ENCODE peak calls at places on chromosome 6, in nine cellular contexts. U, I, T, N, P, V, B, H and S are unnamed samples.

GRCh38 chr6:8131265-8131897 is 29.0 kb upstream of the EEF1E1 start:
- DNase-seq in U (peak), I (no peak), T (peak), N (no peak), P (peak), V (no peak), B (peak), H (peak), S (peak)

GRCh38 chr6:160297310-160297709 is 38.7 kb upstream of the SLC22A2 start:
- DNase-seq in U (no peak), I (no peak), T (no peak), N (no peak), P (no peak), V (no peak), B (no peak), H (no peak), S (no peak)

GRCh38 chr6:3285732-3286131 is 27.0 kb downstream of the PSMG4 start:
- DNase-seq in U (no peak), I (no peak), T (no peak), N (peak), P (no peak), V (no peak), B (no peak), H (no peak), S (no peak)

GRCh38 chr6:144423167-144423566 is 138.0 kb downstream of the UTRN start:
- DNase-seq in U (no peak), I (no peak), T (no peak), N (no peak), P (no peak), V (no peak), B (no peak), H (peak), S (peak)

GRCh38 chr6:112180095-112180820 is 74.1 kb downstream of the LAMA4 start:
- DNase-seq in U (peak), I (no peak), T (peak), N (no peak), P (peak), V (no peak), B (peak), H (peak), S (peak)

GRCh38 chr6:107416179-107416578 is 43.2 kb downstream of the PDSS2 start:
- DNase-seq in U (no peak), I (no peak), T (no peak), N (no peak), P (no peak), V (no peak), B (no peak), H (no peak), S (no peak)

GRCh38 chr6:1094306-1094705 is 217.6 kb upstream of the FOXQ1 start:
- DNase-seq in U (no peak), I (no peak), T (no peak), N (no peak), P (no peak), V (no peak), B (no peak), H (peak), S (peak)

GRCh38 chr6:153412519-153412918 is 281.4 kb upstream of the RGS17 start:
- DNase-seq in U (no peak), I (no peak), T (no peak), N (no peak), P (no peak), V (no peak), B (no peak), H (no peak), S (no peak)

GRCh38 chr6:43729537-43729936 is 40.5 kb upstream of the VEGFA start:
- DNase-seq in U (no peak), I (no peak), T (no peak), N (no peak), P (no peak), V (no peak), B (no peak), H (no peak), S (no peak)

GRCh38 chr6:121794630-121795029 is 359.2 kb downstream of the GJA1 start:
- DNase-seq in U (peak), I (no peak), T (peak), N (no peak), P (no peak), V (no peak), B (no peak), H (peak), S (peak)

GRCh38 chr6:30840084-30840921 is 44.0 kb upstream of the DDR1 start:
- DNase-seq in U (no peak), I (no peak), T (no peak), N (no peak), P (no peak), V (no peak), B (no peak), H (no peak), S (no peak)

GRCh38 chr6:31308050-31308844 is 36.4 kb upstream of the HLA-C start:
- DNase-seq in U (no peak), I (peak), T (no peak), N (peak), P (peak), V (peak), B (peak), H (no peak), S (no peak)

GRCh38 chr6:135390450-135390849 is 107.1 kb downstream of the AHI1 start:
- DNase-seq in U (no peak), I (no peak), T (no peak), N (no peak), P (no peak), V (no peak), B (no peak), H (no peak), S (no peak)

GRCh38 chr6:36133148-36133547 is 2.8 kb downstream of the MAPK13 start:
- DNase-seq in U (no peak), I (no peak), T (no peak), N (no peak), P (no peak), V (no peak), B (no peak), H (no peak), S (no peak)

GRCh38 chr6:36130672-36131516 is 581 bp downstream of the MAPK13 start:
- DNase-seq in U (peak), I (no peak), T (no peak), N (peak), P (no peak), V (no peak), B (no peak), H (no peak), S (peak)

GRCh38 chr6:36133912-36134311 is 3.6 kb downstream of the MAPK13 start:
- DNase-seq in U (no peak), I (no peak), T (no peak), N (no peak), P (no peak), V (no peak), B (no peak), H (no peak), S (no peak)

GRCh38 chr6:36131517-36132220 is 1.4 kb downstream of the MAPK13 start:
- DNase-seq in U (peak), I (no peak), T (no peak), N (peak), P (no peak), V (no peak), B (peak), H (peak), S (peak)

GRCh38 chr6:36132221-36132895 is 2.0 kb downstream of the MAPK13 start:
- DNase-seq in U (no peak), I (no peak), T (no peak), N (no peak), P (no peak), V (no peak), B (no peak), H (no peak), S (no peak)
- H3K4me3 ChIP-seq in U (no peak), I (peak), T (no peak), N (peak), P (no peak), V (no peak), B (no peak), H (no peak), S (no peak)

GRCh38 chr6:14226051-14226660 is 108.6 kb downstream of the CD83 start:
- DNase-seq in U (no peak), I (no peak), T (no peak), N (no peak), P (no peak), V (no peak), B (no peak), H (no peak), S (no peak)
- TF ChIP-seq CTCF in U (no peak), I (no peak), T (no peak), N (no peak), P (no peak), V (no peak), B (no peak), H (no peak), S (no peak)

GRCh38 chr6:34891296-34891695 is 2.2 kb downstream of the ANKS1A start:
- DNase-seq in U (no peak), I (no peak), T (no peak), N (no peak), P (no peak), V (no peak), B (no peak), H (no peak), S (no peak)
- H3K4me3 ChIP-seq in U (no peak), I (peak), T (no peak), N (peak), P (no peak), V (no peak), B (no peak), H (no peak), S (no peak)

DNA sequence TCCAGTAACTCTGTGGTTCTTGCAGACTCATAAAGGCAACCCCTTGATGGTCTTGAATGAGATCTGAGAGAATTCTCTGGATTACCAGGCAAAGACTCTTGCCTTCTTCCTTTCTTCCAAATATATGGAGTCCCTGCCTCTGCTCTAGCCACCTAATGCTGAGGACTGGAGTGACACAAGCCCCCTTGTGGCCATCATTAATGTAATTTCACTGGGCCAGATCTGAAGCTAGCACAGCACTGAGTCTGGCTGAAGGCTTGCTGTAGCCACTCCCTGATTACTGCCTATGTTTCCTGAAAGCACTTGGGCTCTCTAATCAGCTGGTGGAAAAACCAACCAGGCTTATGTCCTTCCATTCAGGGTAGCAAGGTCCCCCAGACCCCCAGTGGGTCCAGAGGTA is 559.3 kb upstream of the IRAK1BP1 start:
- DNase-seq in U (no peak), I (no peak), T (no peak), N (no peak), P (no peak), V (no peak), B (no peak), H (no peak), S (peak)
- TF ChIP-seq CTCF in U (no peak), I (no peak), T (no peak), N (no peak), P (no peak), V (no peak), B (peak), H (no peak), S (peak)

DNA sequence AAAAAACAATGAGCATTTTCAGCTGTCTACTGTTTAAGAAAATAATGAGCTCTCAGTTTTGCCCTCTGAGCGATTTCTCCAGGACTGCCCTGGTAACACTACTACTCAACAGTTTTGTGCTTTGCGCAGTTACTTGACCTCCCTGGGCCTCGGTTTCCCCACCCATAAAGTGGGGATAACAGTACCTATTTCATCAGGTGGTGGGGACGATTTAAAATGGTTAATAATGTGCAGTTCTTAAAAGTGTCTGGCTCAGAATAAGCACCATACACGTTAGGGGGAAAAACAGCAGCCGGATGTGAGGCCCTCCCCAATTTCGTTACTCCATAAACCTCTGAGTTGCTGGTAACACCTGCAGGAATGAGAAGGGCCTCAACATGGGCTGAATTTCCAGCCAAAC is 1.1 kb upstream of the SIRT5 start:
- DNase-seq in U (no peak), I (no peak), T (no peak), N (no peak), P (no peak), V (no peak), B (no peak), H (no peak), S (no peak)
- H3K4me3 ChIP-seq in U (peak), I (peak), T (peak), N (peak), P (no peak), V (peak), B (peak), H (peak), S (no peak)

DNA sequence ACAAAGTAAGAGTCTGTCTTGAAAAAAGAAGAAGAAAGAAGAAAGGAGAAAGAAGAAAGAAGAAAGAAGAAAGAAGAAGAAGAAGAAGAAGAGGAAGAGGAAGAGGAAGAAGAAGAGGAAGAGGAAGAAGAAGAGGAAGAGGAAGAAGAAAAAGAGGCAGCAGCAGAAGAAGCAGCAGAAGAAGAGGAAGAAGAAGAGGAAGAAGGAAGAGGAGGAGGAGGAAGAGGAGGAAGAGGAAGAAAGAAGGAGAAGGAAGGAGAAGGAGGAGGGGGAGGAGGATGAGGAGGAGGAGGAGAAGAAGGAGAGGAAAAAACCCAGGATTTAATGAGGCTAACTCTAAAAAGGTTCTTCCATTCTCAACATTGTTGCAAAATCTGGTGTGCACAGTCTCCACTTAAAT is 95.4 kb upstream of the PDE10A start:
- DNase-seq in U (no peak), I (no peak), T (no peak), N (no peak), P (no peak), V (no peak), B (no peak), H (no peak), S (no peak)
- TF ChIP-seq CTCF in U (no peak), I (no peak), T (no peak), N (no peak), P (no peak), V (no peak), B (no peak), H (no peak), S (no peak)

GRCh38 chr6:11146117-11146826 is 34.7 kb upstream of the ERVFRD-1 start:
- DNase-seq in U (no peak), I (no peak), T (no peak), N (no peak), P (no peak), V (no peak), B (no peak), H (no peak), S (no peak)
- H3K4me3 ChIP-seq in U (no peak), I (no peak), T (no peak), N (no peak), P (no peak), V (no peak), B (no peak), H (no peak), S (no peak)

DNA sequence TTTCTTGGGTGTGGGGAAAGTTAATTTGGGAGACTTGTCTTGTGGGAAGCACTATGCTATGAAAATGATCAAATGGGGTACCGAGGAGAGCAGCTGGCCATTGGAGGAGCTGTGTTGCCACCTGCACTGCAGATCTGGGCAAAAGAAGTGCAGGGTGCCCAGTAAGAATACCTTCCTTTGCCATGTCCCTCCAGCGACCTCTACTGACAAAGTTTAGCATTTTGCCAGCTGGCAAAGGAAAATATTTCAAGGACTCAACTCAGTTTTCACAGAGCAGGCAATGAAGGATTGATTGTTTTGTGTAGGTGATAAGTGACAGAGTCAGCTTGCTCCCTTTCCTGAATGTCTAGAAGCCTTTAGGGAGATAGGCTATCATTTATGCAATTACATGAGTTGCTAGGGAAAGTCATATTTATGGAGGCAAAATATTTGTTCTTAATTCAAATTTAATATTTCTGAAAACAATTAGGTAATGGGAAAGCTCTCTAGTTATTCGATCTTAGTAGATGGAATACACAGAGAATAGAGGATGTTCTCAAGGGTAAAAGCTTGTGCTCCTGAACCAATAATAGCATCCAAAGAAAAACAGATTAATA is 118.4 kb downstream of the FARS2 start:
- DNase-seq in U (peak), I (no peak), T (no peak), N (no peak), P (no peak), V (no peak), B (peak), H (peak), S (peak)
- TF ChIP-seq CTCF in U (peak), I (no peak), T (peak), N (peak), P (peak), V (peak), B (peak), H (peak), S (peak)

DNA sequence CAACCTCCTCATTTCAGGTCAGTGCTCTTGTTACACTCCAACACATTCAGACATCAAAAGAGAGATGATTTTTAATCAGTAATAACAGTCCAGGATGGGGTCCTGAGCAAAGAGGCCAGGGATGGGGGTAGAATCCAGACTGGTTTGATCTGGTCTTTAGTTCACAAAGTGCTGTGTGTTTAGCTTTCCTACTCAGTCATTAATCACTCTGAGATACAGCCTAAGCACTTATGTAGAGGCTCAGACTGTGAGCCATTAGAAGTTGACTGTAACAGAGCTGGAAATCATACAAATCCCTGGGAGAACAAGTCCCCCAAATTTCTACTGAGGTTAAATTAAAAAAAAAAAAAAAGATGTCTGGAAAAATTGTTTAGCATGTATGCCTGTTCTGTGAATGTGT is 241.5 kb downstream of the PTPRK start:
- DNase-seq in U (no peak), I (no peak), T (no peak), N (no peak), P (no peak), V (no peak), B (no peak), H (no peak), S (no peak)
- H3K4me3 ChIP-seq in U (no peak), I (no peak), T (no peak), N (no peak), P (no peak), V (no peak), B (no peak), H (no peak), S (no peak)